ENCODE peak calls at places on chromosomes 11 and 22, in nine cellular contexts. T is PC-3, G is MM.1S, C is hepatocyte, X is GM23338, U is HCT116, H is GM23248, I is neural progenitor cell, L is SK-N-SH. N is an unnamed sample.

GRCh38 chr11:62832346-62833234 is at the start of gene TEX54:
- DNase-seq in T (no peak), G (no peak), C (peak; percentile 65), X (no peak), U (no peak), H (peak; percentile 77), I (no peak), L (no peak), N (no peak)

GRCh38 chr11:131692961-131693360 is 322.5 kb downstream of the NTM start:
- DNase-seq in T (no peak), G (no peak), C (no peak), X (no peak), U (no peak), H (no peak), I (no peak), L (no peak), N (no peak)

GRCh38 chr22:35685731-35686130 is 31.9 kb upstream of the APOL5 start:
- DNase-seq in T (no peak), G (no peak), C (no peak), X (no peak), U (no peak), H (no peak), I (no peak), L (no peak), N (peak; percentile 43)

GRCh38 chr11:58395581-58395980 is 11.1 kb downstream of the OR5B3 start:
- DNase-seq in T (peak; percentile 39), G (no peak), C (no peak), X (no peak), U (no peak), H (peak; percentile 40), I (no peak), L (no peak), N (no peak)

GRCh38 chr11:5865826-5866225 is 8.3 kb upstream of the OR52E8 start:
- DNase-seq in T (no peak), G (no peak), C (no peak), X (no peak), U (no peak), H (no peak), I (no peak), L (no peak), N (no peak)

GRCh38 chr11:7677071-7677470 is 3.8 kb upstream of the CYB5R2 start:
- DNase-seq in T (peak; percentile 87), G (no peak), C (no peak), X (no peak), U (no peak), H (peak; percentile 70), I (no peak), L (no peak), N (no peak)

GRCh38 chr11:73141031-73141308 is 1.1 kb downstream of the FCHSD2 start:
- DNase-seq in T (peak; percentile 35), G (no peak), C (peak; percentile 24), X (no peak), U (no peak), H (peak; percentile 58), I (no peak), L (peak; percentile 54), N (peak; percentile 35)

GRCh38 chr22:17352798-17353197 is 16.5 kb upstream of the CECR2 start:
- DNase-seq in T (no peak), G (no peak), C (no peak), X (no peak), U (no peak), H (no peak), I (no peak), L (no peak), N (no peak)

GRCh38 chr11:4482445-4482844 is at the start of gene OR52K1:
- DNase-seq in T (no peak), G (no peak), C (no peak), X (no peak), U (no peak), H (no peak), I (peak; percentile 20), L (no peak), N (no peak)

GRCh38 chr11:17595526-17596309 is 48.7 kb downstream of the OTOG start:
- DNase-seq in T (no peak), G (no peak), C (no peak), X (no peak), U (no peak), H (no peak), I (no peak), L (no peak), N (no peak)

GRCh38 chr22:49810363-49811013 is 17.2 kb downstream of the BRD1 start:
- DNase-seq in T (no peak), G (no peak), C (no peak), X (no peak), U (no peak), H (no peak), I (no peak), L (no peak), N (no peak)

GRCh38 chr11:2097356-2097997 is 41.7 kb downstream of the IGF2 start:
- DNase-seq in T (peak; percentile 22), G (no peak), C (peak; percentile 79), X (peak; percentile 86), U (no peak), H (peak; percentile 81), I (peak; percentile 92), L (no peak), N (no peak)

GRCh38 chr11:16607675-16608644 is 130.5 kb upstream of the C11orf58 start:
- DNase-seq in T (no peak), G (no peak), C (peak; percentile 78), X (peak; percentile 87), U (no peak), H (no peak), I (peak; percentile 90), L (peak; percentile 69), N (no peak)

GRCh38 chr11:101279728-101280127 is 150.1 kb upstream of the PGR start:
- DNase-seq in T (no peak), G (no peak), C (no peak), X (no peak), U (no peak), H (no peak), I (no peak), L (no peak), N (no peak)

GRCh38 chr11:134643519-134644042 is 231.5 kb upstream of the B3GAT1 start:
- DNase-seq in T (no peak), G (no peak), C (no peak), X (peak; percentile 24), U (no peak), H (no peak), I (no peak), L (peak; percentile 66), N (no peak)

GRCh38 chr11:78453140-78453935 is 35.7 kb upstream of the GAB2 start:
- DNase-seq in T (no peak), G (peak; percentile 88), C (no peak), X (no peak), U (no peak), H (no peak), I (no peak), L (no peak), N (no peak)

GRCh38 chr11:74232316-74232950 is 61.3 kb downstream of the PPME1 start:
- DNase-seq in T (no peak), G (peak; percentile 22), C (no peak), X (no peak), U (no peak), H (no peak), I (no peak), L (no peak), N (no peak)

GRCh38 chr11:120178441-120179070 is 32.3 kb upstream of the OAF start:
- DNase-seq in T (no peak), G (no peak), C (no peak), X (no peak), U (no peak), H (peak; percentile 84), I (no peak), L (no peak), N (no peak)

GRCh38 chr22:22042009-22042408 is 59.4 kb upstream of the TOP3B start:
- DNase-seq in T (no peak), G (peak; percentile 75), C (no peak), X (no peak), U (no peak), H (no peak), I (no peak), L (no peak), N (peak; percentile 71)

GRCh38 chr11:64357904-64358535 is 942 bp upstream of the RPS6KA4 start:
- DNase-seq in T (peak; percentile 81), G (no peak), C (peak; percentile 73), X (no peak), U (no peak), H (peak; percentile 37), I (no peak), L (peak; percentile 63), N (no peak)

GRCh38 chr11:37505406-37505805 is 907.4 kb upstream of the RAG2 start:
- DNase-seq in T (peak; percentile 80), G (no peak), C (no peak), X (peak; percentile 1), U (no peak), H (no peak), I (peak; percentile 38), L (no peak), N (no peak)
- H3K4me1 ChIP-seq in T (peaks cover 68% of the 10 kb centered on the region), G (peaks cover 38% of the 10 kb centered on the region), C (peaks cover 24% of the 10 kb centered on the region), X (no peaks in the 10 kb centered on the region), U (no peaks in the 10 kb centered on the region), H (no peaks in the 10 kb centered on the region), I (peaks cover 19% of the 10 kb centered on the region), L (peaks cover 33% of the 10 kb centered on the region), N (no peaks in the 10 kb centered on the region)

GRCh38 chr22:19887251-19887985 is 32.7 kb upstream of the GNB1L start:
- DNase-seq in T (no peak), G (no peak), C (no peak), X (no peak), U (no peak), H (no peak), I (no peak), L (no peak), N (no peak)
- H2AFZ ChIP-seq in T (no peak overlapping the region), G (no peak overlapping the region), C (no peak overlapping the region), X (no peak overlapping the region), U (no peak overlapping the region), H (no peak overlapping the region), I (no peak overlapping the region), L (no peak overlapping the region), N (peak overlapping the region; percentile 8)

DNA sequence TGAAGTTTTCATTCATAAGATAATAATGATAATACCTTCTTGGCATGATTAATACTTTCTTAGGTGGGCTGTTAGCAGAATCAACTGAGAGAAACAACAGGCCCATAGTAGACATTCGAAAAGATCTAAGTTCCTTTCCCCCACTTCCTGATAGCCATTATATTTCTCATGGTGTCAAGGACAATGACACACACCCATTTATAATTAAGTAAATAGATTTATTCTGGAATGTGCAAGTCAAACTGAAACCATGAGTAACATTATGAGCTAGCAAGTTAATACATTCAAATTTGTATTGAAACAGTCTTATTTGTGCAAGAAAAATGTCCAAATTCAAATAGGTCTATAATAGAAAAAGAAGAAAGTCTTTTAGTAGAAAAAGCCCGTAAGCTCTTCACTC is 301.1 kb downstream of the GUCY1A2 start:
- DNase-seq in T (peak; percentile 50), G (no peak), C (no peak), X (no peak), U (no peak), H (no peak), I (no peak), L (no peak), N (no peak)
- TF ChIP-seq EZH2phosphoT487 in T (no peak), G (no peak), C (no peak), X (no peak), U (no peak), H (no peak), I (no peak), L (no peak), N (no peak)

DNA sequence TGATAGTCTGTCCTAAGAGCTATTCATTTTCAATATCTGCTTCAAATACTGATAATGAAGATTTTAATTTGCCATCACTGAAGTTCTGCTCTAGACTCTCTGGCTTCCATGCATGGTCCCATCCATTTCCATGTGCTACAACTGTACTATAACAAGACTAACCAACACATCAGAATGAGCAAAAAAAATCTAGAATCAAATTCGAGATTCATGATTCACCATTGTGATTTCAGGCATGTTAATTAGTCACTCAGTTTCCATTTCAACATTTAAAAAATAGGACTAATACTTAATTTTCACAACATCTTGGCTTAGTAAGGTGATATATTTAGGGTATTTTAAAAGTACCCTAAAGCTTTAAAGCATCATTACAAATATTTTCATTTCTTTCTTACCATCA is 22.8 kb downstream of the PICALM start:
- DNase-seq in T (no peak), G (no peak), C (no peak), X (no peak), U (no peak), H (peak; percentile 68), I (no peak), L (no peak), N (no peak)
- H3K4me1 ChIP-seq in T (peaks cover 3% of the 10 kb centered on the region), G (peaks cover 12% of the 10 kb centered on the region), C (peaks cover 10% of the 10 kb centered on the region), X (peaks cover 12% of the 10 kb centered on the region), U (peaks cover 7% of the 10 kb centered on the region), H (peaks cover 88% of the 10 kb centered on the region), I (peaks cover 15% of the 10 kb centered on the region), L (peaks cover 44% of the 10 kb centered on the region), N (peaks cover 32% of the 10 kb centered on the region)